ENCODE peak calls at places on chromosomes 13 and 19, in ten cellular contexts. One of them, this sample, is unnamed.
A peak's percentile ranks its signal among the peaks of the same experiment; 100 is the strongest.

GRCh38 chr19:56066152-56067023 is 54.7 kb downstream of the ZNF787 start:
- DNase-seq in stimulated activated CD4-positive, alpha-beta T cell treated with anti-CD3 and anti-CD28 coated beads, TNF-alpha, amount 100 ng/mL, for 24 hours: peak; percentile 28
- DNase-seq in thoracic aorta: no peak
- DNase-seq in KG1: peak; percentile 60
- DNase-seq in activated naive CD4-positive, alpha-beta T cell treated with Interleukin-2 at 50 U/mL for 16 hours: peak; percentile 67
- DNase-seq in activated T-helper 1 cell treated with anti-CD3 and anti-CD28 coated beads, Interleukin-12 subunit alpha, Interleukin-12 subunit beta, Interleukin-2, Interleukin-4 antibody, amounts not matched to agents 30 ng/mL and 10 ng/mL and 1 ng/mL, durations not matched to agents 14 hours and 24 hours and 36 hours: peak; percentile 51
- DNase-seq in T-helper 1 cell: peak; percentile 51
- DNase-seq in ovary: peak; percentile 84
- DNase-seq in activated T-cell treated with anti-CD3 and anti-CD28 coated beads for 1 hour: peak; percentile 55
- DNase-seq in EH: peak; percentile 55
- DNase-seq in this sample: peak; percentile 92

GRCh38 chr13:24631922-24632321 is 48.3 kb upstream of the ATP12A start:
- DNase-seq in stimulated activated CD4-positive, alpha-beta T cell treated with anti-CD3 and anti-CD28 coated beads, TNF-alpha, amount 100 ng/mL, for 24 hours: no peak
- DNase-seq in thoracic aorta: no peak
- DNase-seq in KG1: no peak
- DNase-seq in activated naive CD4-positive, alpha-beta T cell treated with Interleukin-2 at 50 U/mL for 16 hours: no peak
- DNase-seq in activated T-helper 1 cell treated with anti-CD3 and anti-CD28 coated beads, Interleukin-12 subunit alpha, Interleukin-12 subunit beta, Interleukin-2, Interleukin-4 antibody, amounts not matched to agents 30 ng/mL and 10 ng/mL and 1 ng/mL, durations not matched to agents 14 hours and 24 hours and 36 hours: no peak
- DNase-seq in T-helper 1 cell: no peak
- DNase-seq in ovary: no peak
- DNase-seq in activated T-cell treated with anti-CD3 and anti-CD28 coated beads for 1 hour: no peak
- DNase-seq in EH: no peak
- DNase-seq in this sample: no peak

GRCh38 chr13:24187185-24187584 is 26.7 kb downstream of the SPATA13 start:
- DNase-seq in stimulated activated CD4-positive, alpha-beta T cell treated with anti-CD3 and anti-CD28 coated beads, TNF-alpha, amount 100 ng/mL, for 24 hours: no peak
- DNase-seq in thoracic aorta: no peak
- DNase-seq in KG1: no peak
- DNase-seq in activated naive CD4-positive, alpha-beta T cell treated with Interleukin-2 at 50 U/mL for 16 hours: no peak
- DNase-seq in activated T-helper 1 cell treated with anti-CD3 and anti-CD28 coated beads, Interleukin-12 subunit alpha, Interleukin-12 subunit beta, Interleukin-2, Interleukin-4 antibody, amounts not matched to agents 30 ng/mL and 10 ng/mL and 1 ng/mL, durations not matched to agents 14 hours and 24 hours and 36 hours: peak; percentile 3
- DNase-seq in T-helper 1 cell: no peak
- DNase-seq in ovary: no peak
- DNase-seq in activated T-cell treated with anti-CD3 and anti-CD28 coated beads for 1 hour: no peak
- DNase-seq in EH: peak; percentile 26
- DNase-seq in this sample: no peak

GRCh38 chr13:114152831-114153371 is 20.5 kb upstream of the RASA3 start:
- DNase-seq in stimulated activated CD4-positive, alpha-beta T cell treated with anti-CD3 and anti-CD28 coated beads, TNF-alpha, amount 100 ng/mL, for 24 hours: no peak
- DNase-seq in thoracic aorta: no peak
- DNase-seq in KG1: no peak
- DNase-seq in activated naive CD4-positive, alpha-beta T cell treated with Interleukin-2 at 50 U/mL for 16 hours: no peak
- DNase-seq in activated T-helper 1 cell treated with anti-CD3 and anti-CD28 coated beads, Interleukin-12 subunit alpha, Interleukin-12 subunit beta, Interleukin-2, Interleukin-4 antibody, amounts not matched to agents 30 ng/mL and 10 ng/mL and 1 ng/mL, durations not matched to agents 14 hours and 24 hours and 36 hours: no peak
- DNase-seq in T-helper 1 cell: no peak
- DNase-seq in ovary: no peak
- DNase-seq in activated T-cell treated with anti-CD3 and anti-CD28 coated beads for 1 hour: no peak
- DNase-seq in EH: peak; percentile 66
- DNase-seq in this sample: no peak

GRCh38 chr19:7426986-7427385 is 61.8 kb downstream of the PEX11G start:
- DNase-seq in stimulated activated CD4-positive, alpha-beta T cell treated with anti-CD3 and anti-CD28 coated beads, TNF-alpha, amount 100 ng/mL, for 24 hours: no peak
- DNase-seq in thoracic aorta: no peak
- DNase-seq in KG1: no peak
- DNase-seq in activated naive CD4-positive, alpha-beta T cell treated with Interleukin-2 at 50 U/mL for 16 hours: peak; percentile 47
- DNase-seq in activated T-helper 1 cell treated with anti-CD3 and anti-CD28 coated beads, Interleukin-12 subunit alpha, Interleukin-12 subunit beta, Interleukin-2, Interleukin-4 antibody, amounts not matched to agents 30 ng/mL and 10 ng/mL and 1 ng/mL, durations not matched to agents 14 hours and 24 hours and 36 hours: peak; percentile 17
- DNase-seq in T-helper 1 cell: peak; percentile 19
- DNase-seq in ovary: no peak
- DNase-seq in activated T-cell treated with anti-CD3 and anti-CD28 coated beads for 1 hour: no peak
- DNase-seq in EH: no peak
- DNase-seq in this sample: no peak

GRCh38 chr19:48685583-48685982 is 10.2 kb upstream of the FUT2 start:
- DNase-seq in stimulated activated CD4-positive, alpha-beta T cell treated with anti-CD3 and anti-CD28 coated beads, TNF-alpha, amount 100 ng/mL, for 24 hours: no peak
- DNase-seq in thoracic aorta: no peak
- DNase-seq in KG1: no peak
- DNase-seq in activated naive CD4-positive, alpha-beta T cell treated with Interleukin-2 at 50 U/mL for 16 hours: no peak
- DNase-seq in activated T-helper 1 cell treated with anti-CD3 and anti-CD28 coated beads, Interleukin-12 subunit alpha, Interleukin-12 subunit beta, Interleukin-2, Interleukin-4 antibody, amounts not matched to agents 30 ng/mL and 10 ng/mL and 1 ng/mL, durations not matched to agents 14 hours and 24 hours and 36 hours: no peak
- DNase-seq in T-helper 1 cell: no peak
- DNase-seq in ovary: no peak
- DNase-seq in activated T-cell treated with anti-CD3 and anti-CD28 coated beads for 1 hour: no peak
- DNase-seq in EH: no peak
- DNase-seq in this sample: no peak

GRCh38 chr19:38917921-38918491 is 6.0 kb upstream of the CCER2 start:
- DNase-seq in stimulated activated CD4-positive, alpha-beta T cell treated with anti-CD3 and anti-CD28 coated beads, TNF-alpha, amount 100 ng/mL, for 24 hours: no peak
- DNase-seq in thoracic aorta: no peak
- DNase-seq in KG1: no peak
- DNase-seq in activated naive CD4-positive, alpha-beta T cell treated with Interleukin-2 at 50 U/mL for 16 hours: no peak
- DNase-seq in activated T-helper 1 cell treated with anti-CD3 and anti-CD28 coated beads, Interleukin-12 subunit alpha, Interleukin-12 subunit beta, Interleukin-2, Interleukin-4 antibody, amounts not matched to agents 30 ng/mL and 10 ng/mL and 1 ng/mL, durations not matched to agents 14 hours and 24 hours and 36 hours: no peak
- DNase-seq in T-helper 1 cell: no peak
- DNase-seq in ovary: peak; percentile 36
- DNase-seq in activated T-cell treated with anti-CD3 and anti-CD28 coated beads for 1 hour: no peak
- DNase-seq in EH: peak; percentile 21
- DNase-seq in this sample: no peak

GRCh38 chr13:24348385-24348784 is 39.0 kb downstream of the C1QTNF9 start:
- DNase-seq in stimulated activated CD4-positive, alpha-beta T cell treated with anti-CD3 and anti-CD28 coated beads, TNF-alpha, amount 100 ng/mL, for 24 hours: no peak
- DNase-seq in thoracic aorta: no peak
- DNase-seq in KG1: no peak
- DNase-seq in activated naive CD4-positive, alpha-beta T cell treated with Interleukin-2 at 50 U/mL for 16 hours: no peak
- DNase-seq in activated T-helper 1 cell treated with anti-CD3 and anti-CD28 coated beads, Interleukin-12 subunit alpha, Interleukin-12 subunit beta, Interleukin-2, Interleukin-4 antibody, amounts not matched to agents 30 ng/mL and 10 ng/mL and 1 ng/mL, durations not matched to agents 14 hours and 24 hours and 36 hours: no peak
- DNase-seq in T-helper 1 cell: no peak
- DNase-seq in ovary: no peak
- DNase-seq in activated T-cell treated with anti-CD3 and anti-CD28 coated beads for 1 hour: no peak
- DNase-seq in EH: no peak
- DNase-seq in this sample: no peak

GRCh38 chr13:110211046-110211445 is 95.9 kb downstream of the COL4A1 start:
- DNase-seq in stimulated activated CD4-positive, alpha-beta T cell treated with anti-CD3 and anti-CD28 coated beads, TNF-alpha, amount 100 ng/mL, for 24 hours: no peak
- DNase-seq in thoracic aorta: no peak
- DNase-seq in KG1: no peak
- DNase-seq in activated naive CD4-positive, alpha-beta T cell treated with Interleukin-2 at 50 U/mL for 16 hours: no peak
- DNase-seq in activated T-helper 1 cell treated with anti-CD3 and anti-CD28 coated beads, Interleukin-12 subunit alpha, Interleukin-12 subunit beta, Interleukin-2, Interleukin-4 antibody, amounts not matched to agents 30 ng/mL and 10 ng/mL and 1 ng/mL, durations not matched to agents 14 hours and 24 hours and 36 hours: no peak
- DNase-seq in T-helper 1 cell: no peak
- DNase-seq in ovary: no peak
- DNase-seq in activated T-cell treated with anti-CD3 and anti-CD28 coated beads for 1 hour: no peak
- DNase-seq in EH: no peak
- DNase-seq in this sample: no peak

GRCh38 chr19:21314676-21315075 is 14.5 kb downstream of the ZNF708 start:
- DNase-seq in stimulated activated CD4-positive, alpha-beta T cell treated with anti-CD3 and anti-CD28 coated beads, TNF-alpha, amount 100 ng/mL, for 24 hours: no peak
- DNase-seq in thoracic aorta: no peak
- DNase-seq in KG1: no peak
- DNase-seq in activated naive CD4-positive, alpha-beta T cell treated with Interleukin-2 at 50 U/mL for 16 hours: no peak
- DNase-seq in activated T-helper 1 cell treated with anti-CD3 and anti-CD28 coated beads, Interleukin-12 subunit alpha, Interleukin-12 subunit beta, Interleukin-2, Interleukin-4 antibody, amounts not matched to agents 30 ng/mL and 10 ng/mL and 1 ng/mL, durations not matched to agents 14 hours and 24 hours and 36 hours: no peak
- DNase-seq in T-helper 1 cell: no peak
- DNase-seq in ovary: no peak
- DNase-seq in activated T-cell treated with anti-CD3 and anti-CD28 coated beads for 1 hour: no peak
- DNase-seq in EH: peak; percentile 7
- DNase-seq in this sample: no peak

GRCh38 chr13:40442826-40443225 is 223.6 kb downstream of the FOXO1 start:
- DNase-seq in stimulated activated CD4-positive, alpha-beta T cell treated with anti-CD3 and anti-CD28 coated beads, TNF-alpha, amount 100 ng/mL, for 24 hours: no peak
- DNase-seq in thoracic aorta: no peak
- DNase-seq in KG1: no peak
- DNase-seq in activated naive CD4-positive, alpha-beta T cell treated with Interleukin-2 at 50 U/mL for 16 hours: no peak
- DNase-seq in activated T-helper 1 cell treated with anti-CD3 and anti-CD28 coated beads, Interleukin-12 subunit alpha, Interleukin-12 subunit beta, Interleukin-2, Interleukin-4 antibody, amounts not matched to agents 30 ng/mL and 10 ng/mL and 1 ng/mL, durations not matched to agents 14 hours and 24 hours and 36 hours: no peak
- DNase-seq in T-helper 1 cell: no peak
- DNase-seq in ovary: no peak
- DNase-seq in activated T-cell treated with anti-CD3 and anti-CD28 coated beads for 1 hour: no peak
- DNase-seq in EH: peak; percentile 35
- DNase-seq in this sample: no peak

GRCh38 chr19:53101518-53101917 is 1.7 kb downstream of the ZNF160 start:
- DNase-seq in stimulated activated CD4-positive, alpha-beta T cell treated with anti-CD3 and anti-CD28 coated beads, TNF-alpha, amount 100 ng/mL, for 24 hours: no peak
- DNase-seq in thoracic aorta: no peak
- DNase-seq in KG1: no peak
- DNase-seq in activated naive CD4-positive, alpha-beta T cell treated with Interleukin-2 at 50 U/mL for 16 hours: no peak
- DNase-seq in activated T-helper 1 cell treated with anti-CD3 and anti-CD28 coated beads, Interleukin-12 subunit alpha, Interleukin-12 subunit beta, Interleukin-2, Interleukin-4 antibody, amounts not matched to agents 30 ng/mL and 10 ng/mL and 1 ng/mL, durations not matched to agents 14 hours and 24 hours and 36 hours: no peak
- DNase-seq in T-helper 1 cell: no peak
- DNase-seq in ovary: no peak
- DNase-seq in activated T-cell treated with anti-CD3 and anti-CD28 coated beads for 1 hour: no peak
- DNase-seq in EH: peak; percentile 4
- DNase-seq in this sample: no peak

GRCh38 chr19:15028490-15028889 is 20.8 kb upstream of the CASP14 start:
- DNase-seq in stimulated activated CD4-positive, alpha-beta T cell treated with anti-CD3 and anti-CD28 coated beads, TNF-alpha, amount 100 ng/mL, for 24 hours: no peak
- DNase-seq in thoracic aorta: no peak
- DNase-seq in KG1: no peak
- DNase-seq in activated naive CD4-positive, alpha-beta T cell treated with Interleukin-2 at 50 U/mL for 16 hours: no peak
- DNase-seq in activated T-helper 1 cell treated with anti-CD3 and anti-CD28 coated beads, Interleukin-12 subunit alpha, Interleukin-12 subunit beta, Interleukin-2, Interleukin-4 antibody, amounts not matched to agents 30 ng/mL and 10 ng/mL and 1 ng/mL, durations not matched to agents 14 hours and 24 hours and 36 hours: no peak
- DNase-seq in T-helper 1 cell: no peak
- DNase-seq in ovary: no peak
- DNase-seq in activated T-cell treated with anti-CD3 and anti-CD28 coated beads for 1 hour: no peak
- DNase-seq in EH: no peak
- DNase-seq in this sample: no peak

GRCh38 chr19:52351512-52351911 is 15.5 kb downstream of the ZNF610 start:
- DNase-seq in stimulated activated CD4-positive, alpha-beta T cell treated with anti-CD3 and anti-CD28 coated beads, TNF-alpha, amount 100 ng/mL, for 24 hours: no peak
- DNase-seq in thoracic aorta: no peak
- DNase-seq in KG1: no peak
- DNase-seq in activated naive CD4-positive, alpha-beta T cell treated with Interleukin-2 at 50 U/mL for 16 hours: no peak
- DNase-seq in activated T-helper 1 cell treated with anti-CD3 and anti-CD28 coated beads, Interleukin-12 subunit alpha, Interleukin-12 subunit beta, Interleukin-2, Interleukin-4 antibody, amounts not matched to agents 30 ng/mL and 10 ng/mL and 1 ng/mL, durations not matched to agents 14 hours and 24 hours and 36 hours: no peak
- DNase-seq in T-helper 1 cell: no peak
- DNase-seq in ovary: no peak
- DNase-seq in activated T-cell treated with anti-CD3 and anti-CD28 coated beads for 1 hour: no peak
- DNase-seq in EH: no peak
- DNase-seq in this sample: no peak

This sample was measured in NCI-H2227 treated with DMSO at 0.1 percent for 48 hours.